ENCODE peak calls at places on chromosomes 7 and 10, in ten cellular contexts. One of them, this sample, is unnamed.

GRCh38 chr10:34446046-34446445 is 369.1 kb downstream of the PARD3 start:
- DNase-seq in neuronal stem cell: no peak
- DNase-seq in substantia nigra: no peak
- DNase-seq in NCI-H226: peak; percentile 40
- DNase-seq in iPS-NIHi11: no peak
- DNase-seq in NCI-H460: no peak
- DNase-seq in fibroblast of pulmonary artery: peak; percentile 46
- DNase-seq in stimulated activated CD8-positive, alpha-beta memory T cell treated with anti-CD3 and anti-CD28 coated beads, Interleukin-12 subunit alpha, Interleukin-12 subunit beta, amount 100 ng/mL, for 4 hours: no peak
- DNase-seq in activated CD8-positive, alpha-beta memory T cell treated with anti-CD3 and anti-CD28 coated beads for 24 hours: no peak
- DNase-seq in T follicular helper cell: no peak
- DNase-seq in this sample: peak; percentile 26

GRCh38 chr7:155277385-155277994 is 20.2 kb upstream of the INSIG1 start:
- DNase-seq in T follicular helper cell: no peak
- DNase-seq in neuronal stem cell: no peak
- DNase-seq in iPS-NIHi11: no peak
- DNase-seq in NCI-H460: no peak
- DNase-seq in stimulated activated CD8-positive, alpha-beta memory T cell treated with anti-CD3 and anti-CD28 coated beads, Interleukin-12 subunit alpha, Interleukin-12 subunit beta, amount 100 ng/mL, for 4 hours: no peak
- DNase-seq in substantia nigra: no peak
- DNase-seq in activated CD8-positive, alpha-beta memory T cell treated with anti-CD3 and anti-CD28 coated beads for 24 hours: no peak
- DNase-seq in fibroblast of pulmonary artery: no peak
- DNase-seq in NCI-H226: no peak
- DNase-seq in this sample: no peak

GRCh38 chr10:35946556-35946955 is 304.5 kb upstream of the FZD8 start:
- DNase-seq in stimulated activated CD8-positive, alpha-beta memory T cell treated with anti-CD3 and anti-CD28 coated beads, Interleukin-12 subunit alpha, Interleukin-12 subunit beta, amount 100 ng/mL, for 4 hours: no peak
- DNase-seq in fibroblast of pulmonary artery: no peak
- DNase-seq in NCI-H226: no peak
- DNase-seq in T follicular helper cell: no peak
- DNase-seq in activated CD8-positive, alpha-beta memory T cell treated with anti-CD3 and anti-CD28 coated beads for 24 hours: no peak
- DNase-seq in NCI-H460: no peak
- DNase-seq in substantia nigra: no peak
- DNase-seq in iPS-NIHi11: no peak
- DNase-seq in neuronal stem cell: no peak
- DNase-seq in this sample: no peak

GRCh38 chr10:77361846-77362245 is 275.8 kb downstream of the KCNMA1 start:
- DNase-seq in neuronal stem cell: no peak
- DNase-seq in fibroblast of pulmonary artery: no peak
- DNase-seq in NCI-H460: no peak
- DNase-seq in stimulated activated CD8-positive, alpha-beta memory T cell treated with anti-CD3 and anti-CD28 coated beads, Interleukin-12 subunit alpha, Interleukin-12 subunit beta, amount 100 ng/mL, for 4 hours: no peak
- DNase-seq in NCI-H226: no peak
- DNase-seq in activated CD8-positive, alpha-beta memory T cell treated with anti-CD3 and anti-CD28 coated beads for 24 hours: no peak
- DNase-seq in iPS-NIHi11: no peak
- DNase-seq in T follicular helper cell: no peak
- DNase-seq in substantia nigra: no peak
- DNase-seq in this sample: no peak

GRCh38 chr10:19931886-19932285 is 115.7 kb downstream of the PLXDC2 start:
- DNase-seq in substantia nigra: no peak
- DNase-seq in iPS-NIHi11: no peak
- DNase-seq in fibroblast of pulmonary artery: peak; percentile 42
- DNase-seq in activated CD8-positive, alpha-beta memory T cell treated with anti-CD3 and anti-CD28 coated beads for 24 hours: no peak
- DNase-seq in T follicular helper cell: no peak
- DNase-seq in NCI-H226: no peak
- DNase-seq in stimulated activated CD8-positive, alpha-beta memory T cell treated with anti-CD3 and anti-CD28 coated beads, Interleukin-12 subunit alpha, Interleukin-12 subunit beta, amount 100 ng/mL, for 4 hours: no peak
- DNase-seq in neuronal stem cell: no peak
- DNase-seq in NCI-H460: no peak
- DNase-seq in this sample: no peak

GRCh38 chr7:146683439-146683838 is 566.8 kb downstream of the CNTNAP2 start:
- DNase-seq in activated CD8-positive, alpha-beta memory T cell treated with anti-CD3 and anti-CD28 coated beads for 24 hours: no peak
- DNase-seq in NCI-H226: no peak
- DNase-seq in T follicular helper cell: no peak
- DNase-seq in substantia nigra: no peak
- DNase-seq in NCI-H460: peak; percentile 23
- DNase-seq in iPS-NIHi11: no peak
- DNase-seq in neuronal stem cell: no peak
- DNase-seq in stimulated activated CD8-positive, alpha-beta memory T cell treated with anti-CD3 and anti-CD28 coated beads, Interleukin-12 subunit alpha, Interleukin-12 subunit beta, amount 100 ng/mL, for 4 hours: no peak
- DNase-seq in fibroblast of pulmonary artery: peak; percentile 14
- DNase-seq in this sample: no peak

GRCh38 chr7:139060838-139061237 is 25.0 kb upstream of the ZC3HAV1L start:
- DNase-seq in iPS-NIHi11: no peak
- DNase-seq in neuronal stem cell: no peak
- DNase-seq in T follicular helper cell: no peak
- DNase-seq in fibroblast of pulmonary artery: no peak
- DNase-seq in stimulated activated CD8-positive, alpha-beta memory T cell treated with anti-CD3 and anti-CD28 coated beads, Interleukin-12 subunit alpha, Interleukin-12 subunit beta, amount 100 ng/mL, for 4 hours: no peak
- DNase-seq in NCI-H460: no peak
- DNase-seq in substantia nigra: no peak
- DNase-seq in NCI-H226: no peak
- DNase-seq in activated CD8-positive, alpha-beta memory T cell treated with anti-CD3 and anti-CD28 coated beads for 24 hours: peak; percentile 41
- DNase-seq in this sample: no peak

GRCh38 chr10:116469437-116469836 is 41.8 kb downstream of the PNLIPRP3 start:
- DNase-seq in activated CD8-positive, alpha-beta memory T cell treated with anti-CD3 and anti-CD28 coated beads for 24 hours: no peak
- DNase-seq in neuronal stem cell: no peak
- DNase-seq in substantia nigra: no peak
- DNase-seq in stimulated activated CD8-positive, alpha-beta memory T cell treated with anti-CD3 and anti-CD28 coated beads, Interleukin-12 subunit alpha, Interleukin-12 subunit beta, amount 100 ng/mL, for 4 hours: no peak
- DNase-seq in iPS-NIHi11: no peak
- DNase-seq in T follicular helper cell: no peak
- DNase-seq in NCI-H460: no peak
- DNase-seq in fibroblast of pulmonary artery: no peak
- DNase-seq in NCI-H226: peak; percentile 7
- DNase-seq in this sample: no peak

GRCh38 chr7:135164357-135165021 is 6.0 kb downstream of the CYREN start:
- DNase-seq in NCI-H460: no peak
- DNase-seq in substantia nigra: no peak
- DNase-seq in stimulated activated CD8-positive, alpha-beta memory T cell treated with anti-CD3 and anti-CD28 coated beads, Interleukin-12 subunit alpha, Interleukin-12 subunit beta, amount 100 ng/mL, for 4 hours: no peak
- DNase-seq in NCI-H226: no peak
- DNase-seq in fibroblast of pulmonary artery: no peak
- DNase-seq in neuronal stem cell: no peak
- DNase-seq in T follicular helper cell: no peak
- DNase-seq in activated CD8-positive, alpha-beta memory T cell treated with anti-CD3 and anti-CD28 coated beads for 24 hours: no peak
- DNase-seq in iPS-NIHi11: no peak
- DNase-seq in this sample: no peak

GRCh38 chr7:66255533-66256100 is 50.5 kb downstream of the TPST1 start:
- DNase-seq in substantia nigra: no peak
- DNase-seq in iPS-NIHi11: no peak
- DNase-seq in NCI-H460: no peak
- DNase-seq in neuronal stem cell: no peak
- DNase-seq in activated CD8-positive, alpha-beta memory T cell treated with anti-CD3 and anti-CD28 coated beads for 24 hours: no peak
- DNase-seq in stimulated activated CD8-positive, alpha-beta memory T cell treated with anti-CD3 and anti-CD28 coated beads, Interleukin-12 subunit alpha, Interleukin-12 subunit beta, amount 100 ng/mL, for 4 hours: no peak
- DNase-seq in fibroblast of pulmonary artery: peak; percentile 45
- DNase-seq in NCI-H226: no peak
- DNase-seq in T follicular helper cell: no peak
- DNase-seq in this sample: no peak

GRCh38 chr7:85025312-85025756 is 161.5 kb downstream of the SEMA3D start:
- DNase-seq in activated CD8-positive, alpha-beta memory T cell treated with anti-CD3 and anti-CD28 coated beads for 24 hours: no peak
- DNase-seq in substantia nigra: no peak
- DNase-seq in iPS-NIHi11: no peak
- DNase-seq in T follicular helper cell: no peak
- DNase-seq in fibroblast of pulmonary artery: peak; percentile 34
- DNase-seq in NCI-H460: no peak
- DNase-seq in stimulated activated CD8-positive, alpha-beta memory T cell treated with anti-CD3 and anti-CD28 coated beads, Interleukin-12 subunit alpha, Interleukin-12 subunit beta, amount 100 ng/mL, for 4 hours: no peak
- DNase-seq in neuronal stem cell: no peak
- DNase-seq in NCI-H226: peak; percentile 86
- DNase-seq in this sample: no peak

This sample was measured in GM23338.